ENCODE peak calls at places on chromosomes 16 and 17, in six cellular contexts. One of them, this sample, is unnamed.

GRCh38 chr16:84477661-84478060 is 26.8 kb downstream of the MEAK7 start:
- DNase-seq in foreskin keratinocyte: no peak
- DNase-seq in GM12892: no peak
- DNase-seq in fibroblast of villous mesenchyme: no peak
- DNase-seq in amniotic stem cell: no peak
- DNase-seq in NCI-H1694: no peak
- DNase-seq in this sample: no peak

GRCh38 chr17:7889166-7889584 is 586 bp downstream of the CHD3 start:
- DNase-seq in foreskin keratinocyte: no peak
- DNase-seq in GM12892: no peak
- DNase-seq in fibroblast of villous mesenchyme: peak
- DNase-seq in amniotic stem cell: peak
- DNase-seq in NCI-H1694: peak
- DNase-seq in this sample: peak

GRCh38 chr16:4536391-4537106 is 2.0 kb downstream of the CDIP1 start:
- DNase-seq in foreskin keratinocyte: peak
- DNase-seq in GM12892: no peak
- DNase-seq in fibroblast of villous mesenchyme: no peak
- DNase-seq in amniotic stem cell: no peak
- DNase-seq in NCI-H1694: no peak
- DNase-seq in this sample: no peak

GRCh38 chr17:9054611-9055010 is 33.3 kb downstream of the NTN1 start:
- DNase-seq in foreskin keratinocyte: no peak
- DNase-seq in GM12892: no peak
- DNase-seq in fibroblast of villous mesenchyme: no peak
- DNase-seq in amniotic stem cell: no peak
- DNase-seq in NCI-H1694: no peak
- DNase-seq in this sample: no peak

GRCh38 chr16:78500659-78501226 is 401.3 kb downstream of the WWOX start:
- DNase-seq in foreskin keratinocyte: no peak
- DNase-seq in GM12892: no peak
- DNase-seq in fibroblast of villous mesenchyme: no peak
- DNase-seq in amniotic stem cell: no peak
- DNase-seq in NCI-H1694: no peak
- DNase-seq in this sample: peak

GRCh38 chr16:74949309-74949708 is 35.6 kb downstream of the WDR59 start:
- DNase-seq in foreskin keratinocyte: no peak
- DNase-seq in GM12892: no peak
- DNase-seq in fibroblast of villous mesenchyme: no peak
- DNase-seq in amniotic stem cell: no peak
- DNase-seq in NCI-H1694: no peak
- DNase-seq in this sample: no peak

GRCh38 chr17:7832431-7832830 is 1.6 kb upstream of the KDM6B start:
- DNase-seq in foreskin keratinocyte: no peak
- DNase-seq in GM12892: no peak
- DNase-seq in fibroblast of villous mesenchyme: no peak
- DNase-seq in amniotic stem cell: no peak
- DNase-seq in NCI-H1694: no peak
- DNase-seq in this sample: no peak

GRCh38 chr17:31391496-31391949 is at the start of gene RAB11FIP4:
- DNase-seq in foreskin keratinocyte: no peak
- DNase-seq in GM12892: no peak
- DNase-seq in fibroblast of villous mesenchyme: peak
- DNase-seq in amniotic stem cell: no peak
- DNase-seq in NCI-H1694: no peak
- DNase-seq in this sample: no peak

GRCh38 chr16:10817514-10817913 is 1.1 kb downstream of the TVP23A start:
- DNase-seq in foreskin keratinocyte: no peak
- DNase-seq in GM12892: no peak
- DNase-seq in fibroblast of villous mesenchyme: no peak
- DNase-seq in amniotic stem cell: no peak
- DNase-seq in NCI-H1694: no peak
- DNase-seq in this sample: no peak

GRCh38 chr16:51971184-51971583 is 575.8 kb downstream of the TOX3 start:
- DNase-seq in foreskin keratinocyte: no peak
- DNase-seq in GM12892: no peak
- DNase-seq in fibroblast of villous mesenchyme: peak
- DNase-seq in amniotic stem cell: no peak
- DNase-seq in NCI-H1694: peak
- DNase-seq in this sample: no peak

GRCh38 chr16:17416461-17417221 is 54.1 kb downstream of the XYLT1 start:
- DNase-seq in foreskin keratinocyte: no peak
- DNase-seq in GM12892: peak
- DNase-seq in fibroblast of villous mesenchyme: peak
- DNase-seq in amniotic stem cell: no peak
- DNase-seq in NCI-H1694: no peak
- DNase-seq in this sample: no peak

This sample was measured in retinal pigment epithelial cell.